ENCODE peak calls at places on chromosomes 2 and 18, in eight cellular contexts. G is stimulated activated naive B cell treated with anti-CD40 and anti-IgM and Interleukin-4, amounts not matched to agents 10 μg/mL and 1 μg/mL and 100 μg/mL, for 72 hours; M is fibroblast of pulmonary artery; C is EL; Y is fibroblast of mammary gland; O is naive B cell; D is GM03348; X is AG08395. H is an unnamed sample.

GRCh38 chr2:177397501-177398289 is 5.1 kb downstream of the AGPS start:
- DNase-seq in D (peak), X (peak), Y (peak), M (peak), C (peak), G (no peak), O (no peak), H (peak)

GRCh38 chr18:59898609-59899297 is 1.0 kb upstream of the PMAIP1 start:
- DNase-seq in C (no peak), X (no peak), M (no peak), O (no peak), G (no peak), Y (no peak), D (no peak), H (no peak)

GRCh38 chr2:7239078-7239477 is 321.9 kb downstream of the RNF144A start:
- DNase-seq in O (no peak), M (no peak), Y (no peak), X (no peak), C (no peak), D (no peak), G (no peak), H (no peak)

GRCh38 chr18:23143059-23143831 is 8.0 kb downstream of the CABLES1 start:
- DNase-seq in Y (no peak), C (no peak), M (peak), G (no peak), O (no peak), D (peak), X (no peak), H (no peak)

GRCh38 chr2:154698789-154699559 is 479 bp downstream of the KCNJ3 start:
- DNase-seq in D (no peak), O (no peak), G (no peak), C (no peak), M (no peak), Y (no peak), X (no peak), H (no peak)

GRCh38 chr2:88857274-88857741 is 165.8 kb downstream of the RPIA start:
- DNase-seq in C (no peak), X (no peak), G (no peak), O (no peak), D (no peak), M (no peak), Y (no peak), H (no peak)

GRCh38 chr2:172531309-172531708 is 24.6 kb upstream of the PDK1 start:
- DNase-seq in O (no peak), Y (no peak), X (no peak), D (no peak), G (no peak), C (no peak), M (no peak), H (no peak)

GRCh38 chr2:99881901-99882591 is 260.3 kb downstream of the AFF3 start:
- DNase-seq in D (peak), M (peak), X (peak), O (no peak), Y (peak), G (no peak), C (peak), H (peak)

GRCh38 chr2:236694125-236694888 is 124.7 kb downstream of the ACKR3 start:
- DNase-seq in O (no peak), Y (no peak), D (no peak), M (no peak), X (no peak), C (no peak), G (no peak), H (no peak)

GRCh38 chr2:240932724-240933047 is 26.6 kb downstream of the CROCC2 start:
- DNase-seq in G (no peak), D (no peak), M (no peak), C (no peak), Y (no peak), O (no peak), X (no peak), H (no peak)

GRCh38 chr18:43158381-43158780 is 42.9 kb upstream of the RIT2 start:
- DNase-seq in M (no peak), Y (no peak), G (no peak), C (no peak), X (no peak), D (no peak), O (no peak), H (no peak)

GRCh38 chr2:15557947-15558346 is 3.2 kb downstream of the NBAS start:
- DNase-seq in C (no peak), G (no peak), Y (no peak), O (no peak), D (no peak), X (no peak), M (no peak), H (no peak)

GRCh38 chr2:182208421-182208820 is 218.4 kb downstream of the PDE1A start:
- DNase-seq in D (no peak), C (no peak), Y (no peak), G (no peak), M (no peak), O (no peak), X (no peak), H (no peak)

GRCh38 chr2:161414385-161415040 is 1.6 kb upstream of the TBR1 start:
- DNase-seq in O (no peak), C (peak), Y (peak), D (peak), M (no peak), G (no peak), X (peak), H (no peak)

GRCh38 chr18:43393174-43393573 is 115.9 kb upstream of the SYT4 start:
- DNase-seq in D (no peak), M (peak), G (no peak), Y (peak), O (no peak), C (no peak), X (no peak), H (no peak)

GRCh38 chr2:178899664-178900063 is 92.4 kb upstream of the TTN start:
- DNase-seq in X (no peak), D (no peak), Y (peak), C (no peak), M (no peak), O (no peak), G (no peak), H (no peak)

GRCh38 chr2:133975135-133975534 is 278.7 kb upstream of the MGAT5 start:
- DNase-seq in G (no peak), D (no peak), M (no peak), O (no peak), X (no peak), C (no peak), Y (no peak), H (no peak)

GRCh38 chr18:22734812-22735627 is 198.1 kb upstream of the RBBP8 start:
- DNase-seq in D (peak), C (no peak), O (no peak), X (no peak), M (peak), G (no peak), Y (peak), H (no peak)

GRCh38 chr2:31287681-31288080 is 53.7 kb downstream of the EHD3 start:
- DNase-seq in O (no peak), G (no peak), D (peak), Y (no peak), M (peak), X (peak), C (peak), H (no peak)

GRCh38 chr2:188785515-188785914 is 188.7 kb upstream of the COL3A1 start:
- DNase-seq in G (no peak), X (peak), M (peak), O (no peak), C (no peak), Y (peak), D (peak), H (no peak)

GRCh38 chr2:165074884-165075283 is 119.6 kb upstream of the SLC38A11 start:
- DNase-seq in G (no peak), C (no peak), D (no peak), O (no peak), X (no peak), M (no peak), Y (no peak), H (no peak)

GRCh38 chr2:54589340-54590215 is 133.5 kb downstream of the SPTBN1 start:
- DNase-seq in M (peak), C (peak), O (no peak), X (no peak), Y (no peak), G (no peak), D (no peak), H (no peak)

GRCh38 chr2:176002684-176003225 is 688 bp upstream of the LNPK start:
- DNase-seq in X (peak), C (peak), G (no peak), D (no peak), Y (peak), M (peak), O (peak), H (no peak)

GRCh38 chr2:156537147-156537546 is 101.0 kb downstream of the GPD2 start:
- DNase-seq in Y (peak), C (peak), G (no peak), D (peak), X (peak), M (peak), O (no peak), H (peak)

GRCh38 chr2:99695856-99696255 is 206.0 kb upstream of the REV1 start:
- DNase-seq in Y (no peak), D (peak), O (no peak), M (no peak), G (no peak), C (no peak), X (no peak), H (no peak)

GRCh38 chr2:181231151-181231550 is 226.0 kb upstream of the ITGA4 start:
- DNase-seq in X (no peak), G (no peak), D (no peak), Y (peak), M (no peak), C (no peak), O (no peak), H (no peak)